ENCODE peak calls at places on chromosome 2, in eight cellular contexts. One of them, this sample, is unnamed.

GRCh38 chr2:30612371-30612770 is 165.3 kb downstream of the LCLAT1 start:
- DNase-seq in SK-N-SH: no peak
- DNase-seq in HepG2: peak; percentile 31
- DNase-seq in HL-60: peak; percentile 8
- DNase-seq in transverse colon: no peak
- DNase-seq in endothelial cell of umbilical vein: no peak
- DNase-seq in HCT116: no peak
- DNase-seq in Panc1: no peak
- DNase-seq in this sample: no peak

GRCh38 chr2:96142217-96143113 is 2.8 kb downstream of the DUSP2 start:
- DNase-seq in SK-N-SH: no peak
- DNase-seq in HepG2: peak; percentile 22
- DNase-seq in HL-60: no peak
- DNase-seq in transverse colon: peak; percentile 33
- DNase-seq in endothelial cell of umbilical vein: no peak
- DNase-seq in HCT116: no peak
- DNase-seq in Panc1: no peak
- DNase-seq in this sample: peak; percentile 71

GRCh38 chr2:135925571-135925970 is 49.3 kb upstream of the MCM6 start:
- DNase-seq in SK-N-SH: no peak
- DNase-seq in HepG2: no peak
- DNase-seq in HL-60: no peak
- DNase-seq in transverse colon: no peak
- DNase-seq in endothelial cell of umbilical vein: no peak
- DNase-seq in HCT116: no peak
- DNase-seq in Panc1: no peak
- DNase-seq in this sample: no peak

GRCh38 chr2:80687524-80687923 is 383.0 kb upstream of the LRRTM1 start:
- DNase-seq in SK-N-SH: no peak
- DNase-seq in HepG2: no peak
- DNase-seq in HL-60: no peak
- DNase-seq in transverse colon: no peak
- DNase-seq in endothelial cell of umbilical vein: no peak
- DNase-seq in HCT116: no peak
- DNase-seq in Panc1: no peak
- DNase-seq in this sample: peak; percentile 17

GRCh38 chr2:154952346-154953010 is 254.0 kb downstream of the KCNJ3 start:
- DNase-seq in SK-N-SH: peak; percentile 9
- DNase-seq in HepG2: no peak
- DNase-seq in HL-60: no peak
- DNase-seq in transverse colon: no peak
- DNase-seq in endothelial cell of umbilical vein: no peak
- DNase-seq in HCT116: no peak
- DNase-seq in Panc1: no peak
- DNase-seq in this sample: peak; percentile 62

GRCh38 chr2:68799615-68800400 is 65.2 kb downstream of the ARHGAP25 start:
- DNase-seq in SK-N-SH: peak; percentile 44
- DNase-seq in HepG2: no peak
- DNase-seq in HL-60: no peak
- DNase-seq in transverse colon: no peak
- DNase-seq in endothelial cell of umbilical vein: no peak
- DNase-seq in HCT116: no peak
- DNase-seq in Panc1: no peak
- DNase-seq in this sample: peak; percentile 11

GRCh38 chr2:21256006-21256405 is 132.2 kb downstream of the TDRD15 start:
- DNase-seq in SK-N-SH: no peak
- DNase-seq in HepG2: no peak
- DNase-seq in HL-60: peak; percentile 59
- DNase-seq in transverse colon: peak; percentile 45
- DNase-seq in endothelial cell of umbilical vein: peak; percentile 66
- DNase-seq in HCT116: no peak
- DNase-seq in Panc1: no peak
- DNase-seq in this sample: no peak

GRCh38 chr2:3169106-3169870 is 208.3 kb downstream of the EIPR1 start:
- DNase-seq in SK-N-SH: peak; percentile 33
- DNase-seq in HepG2: no peak
- DNase-seq in HL-60: no peak
- DNase-seq in transverse colon: peak; percentile 1
- DNase-seq in endothelial cell of umbilical vein: peak; percentile 29
- DNase-seq in HCT116: no peak
- DNase-seq in Panc1: no peak
- DNase-seq in this sample: peak; percentile 33

GRCh38 chr2:128410035-128410757 is 91.5 kb upstream of the HS6ST1 start:
- DNase-seq in SK-N-SH: no peak
- DNase-seq in HepG2: no peak
- DNase-seq in HL-60: no peak
- DNase-seq in transverse colon: no peak
- DNase-seq in endothelial cell of umbilical vein: no peak
- DNase-seq in HCT116: no peak
- DNase-seq in Panc1: no peak
- DNase-seq in this sample: no peak

GRCh38 chr2:172253190-172254052 is 150.7 kb upstream of the DLX2 start:
- DNase-seq in SK-N-SH: peak; percentile 34
- DNase-seq in HepG2: peak; percentile 91
- DNase-seq in HL-60: no peak
- DNase-seq in transverse colon: peak; percentile 70
- DNase-seq in endothelial cell of umbilical vein: peak; percentile 99
- DNase-seq in HCT116: peak; percentile 100
- DNase-seq in Panc1: peak; percentile 95
- DNase-seq in this sample: no peak

GRCh38 chr2:119024568-119024967 is 82.6 kb downstream of the MARCO start:
- DNase-seq in SK-N-SH: peak; percentile 59
- DNase-seq in HepG2: no peak
- DNase-seq in HL-60: no peak
- DNase-seq in transverse colon: no peak
- DNase-seq in endothelial cell of umbilical vein: no peak
- DNase-seq in HCT116: no peak
- DNase-seq in Panc1: no peak
- DNase-seq in this sample: no peak

GRCh38 chr2:195049372-195050031 is 607.5 kb upstream of the SLC39A10 start:
- DNase-seq in SK-N-SH: no peak
- DNase-seq in HepG2: no peak
- DNase-seq in HL-60: no peak
- DNase-seq in transverse colon: no peak
- DNase-seq in endothelial cell of umbilical vein: no peak
- DNase-seq in HCT116: no peak
- DNase-seq in Panc1: no peak
- DNase-seq in this sample: no peak

GRCh38 chr2:216339456-216340279 is 32.6 kb downstream of the MARCHF4 start:
- DNase-seq in SK-N-SH: peak; percentile 59
- DNase-seq in HepG2: no peak
- DNase-seq in HL-60: no peak
- DNase-seq in transverse colon: no peak
- DNase-seq in endothelial cell of umbilical vein: peak; percentile 57
- DNase-seq in HCT116: no peak
- DNase-seq in Panc1: no peak
- DNase-seq in this sample: peak; percentile 96

GRCh38 chr2:240509667-240510512 is 47.9 kb downstream of the ANKMY1 start:
- DNase-seq in SK-N-SH: peak; percentile 9
- DNase-seq in HepG2: no peak
- DNase-seq in HL-60: no peak
- DNase-seq in transverse colon: no peak
- DNase-seq in endothelial cell of umbilical vein: no peak
- DNase-seq in HCT116: no peak
- DNase-seq in Panc1: no peak
- DNase-seq in this sample: no peak

GRCh38 chr2:20093263-20094141 is 42.1 kb upstream of the LAPTM4A start:
- DNase-seq in SK-N-SH: peak; percentile 88
- DNase-seq in HepG2: peak; percentile 95
- DNase-seq in HL-60: peak; percentile 10
- DNase-seq in transverse colon: peak; percentile 66
- DNase-seq in endothelial cell of umbilical vein: peak; percentile 69
- DNase-seq in HCT116: peak; percentile 48
- DNase-seq in Panc1: no peak
- DNase-seq in this sample: peak; percentile 88

GRCh38 chr2:181745796-181746540 is 65.7 kb upstream of the NEUROD1 start:
- DNase-seq in SK-N-SH: no peak
- DNase-seq in HepG2: no peak
- DNase-seq in HL-60: no peak
- DNase-seq in transverse colon: no peak
- DNase-seq in endothelial cell of umbilical vein: peak; percentile 64
- DNase-seq in HCT116: no peak
- DNase-seq in Panc1: no peak
- DNase-seq in this sample: no peak

GRCh38 chr2:98333922-98334321 is 12.3 kb upstream of the CNGA3 start:
- DNase-seq in SK-N-SH: no peak
- DNase-seq in HepG2: no peak
- DNase-seq in HL-60: no peak
- DNase-seq in transverse colon: no peak
- DNase-seq in endothelial cell of umbilical vein: no peak
- DNase-seq in HCT116: no peak
- DNase-seq in Panc1: no peak
- DNase-seq in this sample: no peak

GRCh38 chr2:39568116-39568515 is 97.6 kb upstream of the TMEM178A start:
- DNase-seq in SK-N-SH: no peak
- DNase-seq in HepG2: no peak
- DNase-seq in HL-60: no peak
- DNase-seq in transverse colon: no peak
- DNase-seq in endothelial cell of umbilical vein: no peak
- DNase-seq in HCT116: no peak
- DNase-seq in Panc1: no peak
- DNase-seq in this sample: no peak

GRCh38 chr2:204896146-204896545 is 350.9 kb downstream of the PARD3B start:
- DNase-seq in SK-N-SH: no peak
- DNase-seq in HepG2: no peak
- DNase-seq in HL-60: no peak
- DNase-seq in transverse colon: no peak
- DNase-seq in endothelial cell of umbilical vein: no peak
- DNase-seq in HCT116: no peak
- DNase-seq in Panc1: no peak
- DNase-seq in this sample: no peak

GRCh38 chr2:15829091-15829801 is 111.1 kb upstream of the MYCN start:
- DNase-seq in SK-N-SH: no peak
- DNase-seq in HepG2: no peak
- DNase-seq in HL-60: no peak
- DNase-seq in transverse colon: no peak
- DNase-seq in endothelial cell of umbilical vein: no peak
- DNase-seq in HCT116: no peak
- DNase-seq in Panc1: no peak
- DNase-seq in this sample: no peak

GRCh38 chr2:38626326-38627031 is 23.8 kb upstream of the HNRNPLL start:
- DNase-seq in SK-N-SH: no peak
- DNase-seq in HepG2: no peak
- DNase-seq in HL-60: peak; percentile 25
- DNase-seq in transverse colon: no peak
- DNase-seq in endothelial cell of umbilical vein: no peak
- DNase-seq in HCT116: no peak
- DNase-seq in Panc1: no peak
- DNase-seq in this sample: no peak

GRCh38 chr2:27135471-27135955 is 1.1 kb upstream of the PREB start:
- DNase-seq in SK-N-SH: no peak
- DNase-seq in HepG2: no peak
- DNase-seq in HL-60: peak; percentile 46
- DNase-seq in transverse colon: no peak
- DNase-seq in endothelial cell of umbilical vein: no peak
- DNase-seq in HCT116: no peak
- DNase-seq in Panc1: no peak
- DNase-seq in this sample: no peak

GRCh38 chr2:174593574-174594203 is 3.9 kb downstream of the WIPF1 start:
- DNase-seq in SK-N-SH: no peak
- DNase-seq in HepG2: no peak
- DNase-seq in HL-60: peak; percentile 85
- DNase-seq in transverse colon: peak; percentile 58
- DNase-seq in endothelial cell of umbilical vein: peak; percentile 89
- DNase-seq in HCT116: no peak
- DNase-seq in Panc1: no peak
- DNase-seq in this sample: peak; percentile 37

GRCh38 chr2:238569415-238570195 is 142.9 kb downstream of the ASB1 start:
- DNase-seq in SK-N-SH: no peak
- DNase-seq in HepG2: no peak
- DNase-seq in HL-60: no peak
- DNase-seq in transverse colon: no peak
- DNase-seq in endothelial cell of umbilical vein: no peak
- DNase-seq in HCT116: no peak
- DNase-seq in Panc1: no peak
- DNase-seq in this sample: no peak
- TF ChIP-seq POLR2AphosphoS5 in SK-N-SH: no peak
- TF ChIP-seq POLR2AphosphoS5 in HepG2: no peak
- TF ChIP-seq POLR2AphosphoS5 in HL-60: no peak
- TF ChIP-seq POLR2AphosphoS5 in transverse colon: no peak
- TF ChIP-seq POLR2AphosphoS5 in endothelial cell of umbilical vein: no peak
- TF ChIP-seq POLR2AphosphoS5 in HCT116: no peak
- TF ChIP-seq POLR2AphosphoS5 in Panc1: no peak
- TF ChIP-seq POLR2AphosphoS5 in this sample: no peak

GRCh38 chr2:234331566-234331965 is 165.3 kb downstream of the ARL4C start:
- DNase-seq in SK-N-SH: no peak
- DNase-seq in HepG2: no peak
- DNase-seq in HL-60: no peak
- DNase-seq in transverse colon: no peak
- DNase-seq in endothelial cell of umbilical vein: no peak
- DNase-seq in HCT116: no peak
- DNase-seq in Panc1: no peak
- DNase-seq in this sample: no peak

GRCh38 chr2:234331966-234332365 is 164.9 kb downstream of the ARL4C start:
- DNase-seq in SK-N-SH: no peak
- DNase-seq in HepG2: no peak
- DNase-seq in HL-60: no peak
- DNase-seq in transverse colon: no peak
- DNase-seq in endothelial cell of umbilical vein: no peak
- DNase-seq in HCT116: no peak
- DNase-seq in Panc1: no peak
- DNase-seq in this sample: no peak

GRCh38 chr2:234335676-234336228 is 161.1 kb downstream of the ARL4C start:
- DNase-seq in SK-N-SH: peak; percentile 83
- DNase-seq in HepG2: no peak
- DNase-seq in HL-60: peak; percentile 78
- DNase-seq in transverse colon: peak; percentile 73
- DNase-seq in endothelial cell of umbilical vein: peak; percentile 13
- DNase-seq in HCT116: no peak
- DNase-seq in Panc1: no peak
- DNase-seq in this sample: no peak

GRCh38 chr2:234334146-234334545 is 162.7 kb downstream of the ARL4C start:
- DNase-seq in SK-N-SH: peak; percentile 55
- DNase-seq in HepG2: no peak
- DNase-seq in HL-60: no peak
- DNase-seq in transverse colon: no peak
- DNase-seq in endothelial cell of umbilical vein: no peak
- DNase-seq in HCT116: no peak
- DNase-seq in Panc1: no peak
- DNase-seq in this sample: peak; percentile 29

GRCh38 chr2:234333168-234334130 is 163.4 kb downstream of the ARL4C start:
- DNase-seq in SK-N-SH: no peak
- DNase-seq in HepG2: no peak
- DNase-seq in HL-60: no peak
- DNase-seq in transverse colon: no peak
- DNase-seq in endothelial cell of umbilical vein: no peak
- DNase-seq in HCT116: no peak
- DNase-seq in Panc1: no peak
- DNase-seq in this sample: no peak
- H3K27ac ChIP-seq in SK-N-SH: peak overlapping the region; percentile 98
- H3K27ac ChIP-seq in HepG2: no peak overlapping the region
- H3K27ac ChIP-seq in HL-60: no peak overlapping the region
- H3K27ac ChIP-seq in transverse colon: no peak overlapping the region
- H3K27ac ChIP-seq in endothelial cell of umbilical vein: no peak overlapping the region
- H3K27ac ChIP-seq in HCT116: no peak overlapping the region
- H3K27ac ChIP-seq in Panc1: peak overlapping the region; percentile 67
- H3K27ac ChIP-seq in this sample: no peak overlapping the region

GRCh38 chr2:113965228-113965627 is 75.3 kb downstream of the ACTR3 start:
- DNase-seq in SK-N-SH: no peak
- DNase-seq in HepG2: no peak
- DNase-seq in HL-60: no peak
- DNase-seq in transverse colon: no peak
- DNase-seq in endothelial cell of umbilical vein: no peak
- DNase-seq in HCT116: no peak
- DNase-seq in Panc1: no peak
- DNase-seq in this sample: no peak
- TF ChIP-seq POLR2AphosphoS5 in SK-N-SH: no peak
- TF ChIP-seq POLR2AphosphoS5 in HepG2: no peak
- TF ChIP-seq POLR2AphosphoS5 in HL-60: no peak
- TF ChIP-seq POLR2AphosphoS5 in transverse colon: no peak
- TF ChIP-seq POLR2AphosphoS5 in endothelial cell of umbilical vein: no peak
- TF ChIP-seq POLR2AphosphoS5 in HCT116: no peak
- TF ChIP-seq POLR2AphosphoS5 in Panc1: no peak
- TF ChIP-seq POLR2AphosphoS5 in this sample: no peak

GRCh38 chr2:51921076-51921475 is 889.1 kb upstream of the NRXN1 start:
- DNase-seq in SK-N-SH: no peak
- DNase-seq in HepG2: no peak
- DNase-seq in HL-60: no peak
- DNase-seq in transverse colon: no peak
- DNase-seq in endothelial cell of umbilical vein: no peak
- DNase-seq in HCT116: no peak
- DNase-seq in Panc1: no peak
- DNase-seq in this sample: no peak
- H3K27ac ChIP-seq in SK-N-SH: no peak overlapping the region
- H3K27ac ChIP-seq in HepG2: no peak overlapping the region
- H3K27ac ChIP-seq in HL-60: no peak overlapping the region
- H3K27ac ChIP-seq in transverse colon: no peak overlapping the region
- H3K27ac ChIP-seq in endothelial cell of umbilical vein: no peak overlapping the region
- H3K27ac ChIP-seq in HCT116: no peak overlapping the region
- H3K27ac ChIP-seq in Panc1: no peak overlapping the region
- H3K27ac ChIP-seq in this sample: no peak overlapping the region